ENCODE peak calls at places on chromosomes 2 and 18, in seven cellular contexts. W is effector CD4-positive, alpha-beta T cell; L is KBM-7; G is H7; O is small intestine; A is activated CD8-positive, alpha-beta T cell treated with anti-CD3 and anti-CD28 coated beads, Interleukin-2, amount 10 ng/mL, durations not matched to agents 7 days and 5 days; J is NCI-H460. M is an unnamed sample.

GRCh38 chr18:35005963-35006577 is 35.1 kb upstream of the MAPRE2 start:
- DNase-seq in W (no peak), L (peak), G (peak), O (peak), A (peak), J (peak), M (peak)

GRCh38 chr2:230658877-230659652 is 53.6 kb upstream of the CAB39 start:
- DNase-seq in W (no peak), L (peak), G (no peak), O (no peak), A (peak), J (no peak), M (no peak)

GRCh38 chr2:31213063-31213882 is 4.0 kb downstream of the CAPN14 start:
- DNase-seq in W (no peak), L (no peak), G (no peak), O (no peak), A (no peak), J (no peak), M (no peak)

GRCh38 chr18:46787674-46788073 is 30.8 kb upstream of the ST8SIA5 start:
- DNase-seq in W (no peak), L (no peak), G (no peak), O (no peak), A (no peak), J (no peak), M (no peak)

GRCh38 chr2:124145982-124146381 is 120.9 kb downstream of the CNTNAP5 start:
- DNase-seq in W (no peak), L (no peak), G (no peak), O (no peak), A (no peak), J (no peak), M (no peak)

GRCh38 chr2:180979086-180979934 is 1.1 kb upstream of the UBE2E3 start:
- DNase-seq in W (no peak), L (peak), G (no peak), O (no peak), A (no peak), J (no peak), M (peak)

GRCh38 chr2:233133239-233133638 is 73.1 kb downstream of the INPP5D start:
- DNase-seq in W (no peak), L (no peak), G (no peak), O (peak), A (no peak), J (no peak), M (no peak)

GRCh38 chr2:8344725-8345124 is 337.1 kb upstream of the ID2 start:
- DNase-seq in W (no peak), L (no peak), G (no peak), O (peak), A (no peak), J (no peak), M (no peak)

GRCh38 chr18:36441426-36441870 is 143.9 kb downstream of the FHOD3 start:
- DNase-seq in W (no peak), L (no peak), G (no peak), O (no peak), A (no peak), J (no peak), M (no peak)

GRCh38 chr2:18495058-18495457 is 65.4 kb downstream of the RDH14 start:
- DNase-seq in W (no peak), L (no peak), G (no peak), O (no peak), A (no peak), J (no peak), M (no peak)

GRCh38 chr2:192877159-192877558 is 682.4 kb upstream of the TMEFF2 start:
- DNase-seq in W (no peak), L (no peak), G (no peak), O (no peak), A (no peak), J (no peak), M (no peak)

GRCh38 chr2:234308814-234309195 is 188.1 kb downstream of the ARL4C start:
- DNase-seq in W (peak), L (peak), G (no peak), O (peak), A (peak), J (no peak), M (peak)

GRCh38 chr2:1973636-1974035 is 229.3 kb upstream of the PXDN start:
- DNase-seq in W (no peak), L (no peak), G (no peak), O (no peak), A (no peak), J (no peak), M (no peak)

GRCh38 chr18:374735-375168 is 106.9 kb upstream of the THOC1 start:
- DNase-seq in W (no peak), L (no peak), G (no peak), O (peak), A (no peak), J (no peak), M (no peak)

GRCh38 chr18:69664399-69664798 is 263.7 kb downstream of the DOK6 start:
- DNase-seq in W (no peak), L (no peak), G (no peak), O (no peak), A (no peak), J (no peak), M (no peak)

GRCh38 chr2:191280304-191280703 is 35.1 kb downstream of the MYO1B start:
- DNase-seq in W (no peak), L (no peak), G (peak), O (no peak), A (no peak), J (no peak), M (no peak)

GRCh38 chr2:16019060-16019475 is 78.7 kb downstream of the MYCN start:
- DNase-seq in W (no peak), L (no peak), G (no peak), O (no peak), A (no peak), J (no peak), M (no peak)

GRCh38 chr2:118738524-118739308 is 108.7 kb downstream of the EN1 start:
- DNase-seq in W (no peak), L (no peak), G (no peak), O (peak), A (no peak), J (peak), M (peak)

GRCh38 chr18:80175451-80176235 is 66.6 kb downstream of the ADNP2 start:
- DNase-seq in W (no peak), L (peak), G (no peak), O (peak), A (peak), J (no peak), M (no peak)

GRCh38 chr18:21194871-21195771 is 46.9 kb upstream of the GREB1L start:
- DNase-seq in W (no peak), L (peak), G (no peak), O (peak), A (no peak), J (peak), M (peak)

GRCh38 chr2:149166958-149167810 is 128.7 kb downstream of the LYPD6B start:
- DNase-seq in W (no peak), L (peak), G (no peak), O (no peak), A (peak), J (no peak), M (peak)

GRCh38 chr2:226609361-226609760 is 190.3 kb downstream of the IRS1 start:
- DNase-seq in W (no peak), L (no peak), G (no peak), O (no peak), A (no peak), J (no peak), M (peak)

GRCh38 chr2:233692648-233693047 is at the start of gene UGT1A6:
- DNase-seq in W (no peak), L (no peak), G (no peak), O (peak), A (no peak), J (no peak), M (no peak)

GRCh38 chr2:160252278-160252887 is 52.3 kb upstream of the ITGB6 start:
- DNase-seq in W (no peak), L (peak), G (peak), O (peak), A (no peak), J (peak), M (no peak)

GRCh38 chr2:238106698-238107524 is 6.8 kb downstream of the ESPNL start:
- DNase-seq in W (no peak), L (peak), G (peak), O (no peak), A (no peak), J (no peak), M (peak)

M was measured in Daoy.